ENCODE peak calls at places on chromosome 3, in four cellular contexts. D is uterus, B is sigmoid colon, A is HCT116. C is an unnamed sample. For H3K9me3, the result is how much of the 10 kb centered on the place peaks cover.

GRCh38 chr3:53534996-53535395 is 40.6 kb downstream of the CACNA1D start:
- DNase-seq in D (no peak), B (no peak), A (no peak), C (no peak)

GRCh38 chr3:77142636-77143035 is 102.7 kb downstream of the ROBO2 start:
- DNase-seq in D (no peak), B (no peak), A (no peak), C (no peak)

GRCh38 chr3:76415384-76415783 is 624.5 kb upstream of the ROBO2 start:
- DNase-seq in B (no peak), A (no peak), D (no peak), C (no peak)

GRCh38 chr3:124974691-124975090 is 40.1 kb upstream of the MUC13 start:
- DNase-seq in A (no peak), B (no peak), D (no peak), C (no peak)

GRCh38 chr3:156382458-156383346 is 172.2 kb downstream of the SSR3 start:
- DNase-seq in D (no peak), A (peak), B (no peak), C (no peak)

GRCh38 chr3:107525101-107525953 is 2.6 kb downstream of the BBX start:
- DNase-seq in D (no peak), B (peak), A (no peak), C (no peak)

GRCh38 chr3:38465588-38466154 is 12.0 kb downstream of the ACVR2B start:
- DNase-seq in A (no peak), B (no peak), D (no peak), C (no peak)

GRCh38 chr3:70360985-70361384 is 48.5 kb upstream of the MDFIC2 start:
- DNase-seq in D (no peak), B (no peak), A (no peak), C (no peak)

GRCh38 chr3:165195628-165196576 is at the start of gene SLITRK3:
- DNase-seq in A (no peak), D (peak), B (no peak), C (no peak)

GRCh38 chr3:4808637-4809036 is 170.6 kb upstream of the BHLHE40 start:
- DNase-seq in B (no peak), A (no peak), D (no peak), C (no peak)

GRCh38 chr3:117898722-117899121 is 1135.9 kb downstream of the IGSF11 start:
- DNase-seq in A (peak), D (no peak), B (no peak), C (no peak)

GRCh38 chr3:43001094-43001553 is 22.0 kb downstream of the GASK1A start:
- DNase-seq in A (no peak), D (peak), B (peak), C (no peak)

GRCh38 chr3:137764001-137764433 is at the start of gene SOX14:
- DNase-seq in A (peak), B (no peak), D (no peak), C (no peak)

GRCh38 chr3:102354818-102355515 is 79.8 kb upstream of the ZPLD1 start:
- DNase-seq in B (no peak), A (peak), D (no peak), C (no peak)

GRCh38 chr3:169835533-169835932 is 22.8 kb upstream of the LRRC34 start:
- DNase-seq in A (no peak), B (no peak), D (no peak), C (no peak)
- H3K4me3 ChIP-seq in A (no peak), B (no peak), D (no peak), C (no peak)

GRCh38 chr3:1954632-1955031 is 144.0 kb upstream of the CNTN4 start:
- DNase-seq in D (no peak), B (no peak), A (no peak), C (no peak)
- H3K9me3 ChIP-seq in D (under half), B (under half), A (under half), C (under half)

DNA sequence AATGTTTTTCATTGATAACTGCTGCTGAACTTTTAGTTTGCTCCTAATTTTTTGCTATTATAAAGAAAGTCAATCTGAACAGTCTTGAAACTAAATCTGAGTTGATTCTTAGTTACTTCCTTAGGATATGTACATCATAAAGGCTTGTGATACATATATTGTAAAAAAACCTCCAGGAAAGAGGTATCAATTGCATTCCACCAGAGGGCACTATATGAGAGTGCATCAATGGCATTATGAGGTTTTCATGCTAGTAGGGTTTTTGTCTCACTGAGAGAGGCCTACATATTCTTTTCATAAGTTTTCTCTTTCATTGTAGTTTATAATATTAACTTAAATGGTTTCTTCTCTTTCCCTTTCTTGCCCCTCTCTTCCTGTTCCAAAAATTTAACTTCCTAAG is 46.9 kb downstream of the PIK3R4 start:
- DNase-seq in B (no peak), A (peak), D (no peak), C (no peak)
- TF ChIP-seq CTCF in B (no peak), A (peak), D (no peak), C (no peak)

DNA sequence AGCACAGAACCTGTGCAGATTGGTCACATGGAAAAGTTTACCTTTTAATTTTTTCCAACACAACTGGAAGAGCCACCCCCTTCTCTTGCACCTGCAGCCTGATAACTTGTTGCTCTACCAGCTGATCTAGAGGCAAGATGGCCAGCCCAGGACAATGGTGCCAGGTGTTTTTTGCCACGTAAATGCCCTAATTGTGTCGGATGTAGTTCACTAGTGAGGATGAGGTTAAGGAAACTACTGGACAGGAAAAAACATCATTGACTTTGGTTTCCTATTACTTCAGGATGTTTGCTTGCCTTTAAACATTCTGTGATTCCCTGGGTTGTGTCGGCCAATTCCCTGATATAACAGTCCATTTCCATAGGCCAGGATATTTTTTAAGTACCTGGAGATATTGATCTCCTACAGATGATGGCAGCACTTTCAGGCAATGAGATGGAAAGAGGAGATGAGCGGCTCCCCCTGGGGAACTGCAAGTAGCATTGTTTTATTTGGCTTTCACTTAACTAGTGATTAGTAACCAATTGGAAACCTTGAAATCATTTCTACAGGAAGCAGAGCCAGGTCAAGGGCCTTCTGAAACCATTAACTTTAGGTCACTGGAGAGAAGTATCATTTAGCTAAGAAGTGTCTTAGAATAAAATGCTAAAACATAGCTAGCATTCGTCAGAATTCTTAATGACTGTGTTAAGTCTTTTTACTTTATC is 72.5 kb downstream of the OSBPL10 start:
- DNase-seq in B (no peak), D (no peak), A (peak), C (no peak)
- H3K4me3 ChIP-seq in B (no peak), D (no peak), A (no peak), C (no peak)

DNA sequence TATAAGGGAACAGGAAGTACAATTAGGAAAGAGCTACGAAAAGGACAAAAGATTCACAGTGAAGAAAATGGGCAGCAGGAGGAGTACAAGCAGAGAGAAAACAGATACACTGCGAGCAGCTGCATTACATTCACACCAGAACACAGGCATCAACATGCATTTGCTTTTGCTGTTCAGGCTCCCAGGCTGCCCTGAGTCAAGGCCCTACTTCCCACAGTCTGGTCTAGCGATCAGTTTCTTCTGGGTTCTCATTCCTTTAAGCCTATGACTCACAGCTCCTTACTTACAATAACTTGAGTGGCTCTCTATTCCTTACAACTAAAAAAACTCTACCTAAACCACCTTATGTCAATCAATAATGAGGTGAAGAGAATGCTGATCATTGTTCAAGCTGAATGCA is 24.5 kb upstream of the ZNF445 start:
- DNase-seq in D (no peak), B (no peak), A (no peak), C (no peak)
- H3K9me3 ChIP-seq in D (under half), B (under half), A (under half), C (under half)

GRCh38 chr3:170725285-170725731 is 139.4 kb upstream of the SLC7A14 start:
- DNase-seq in D (peak), A (no peak), B (no peak), C (no peak)
- TF ChIP-seq CTCF in D (no peak), A (no peak), B (no peak), C (no peak)

GRCh38 chr3:142963266-142964149 is at the start of gene PAQR9:
- DNase-seq in A (no peak), D (no peak), B (no peak), C (no peak)

GRCh38 chr3:142962520-142963265 is 781 bp downstream of the PAQR9 start:
- DNase-seq in A (no peak), B (no peak), D (no peak), C (no peak)

GRCh38 chr3:142968319-142968718 is 4.8 kb upstream of the PAQR9 start:
- DNase-seq in B (no peak), D (no peak), A (no peak), C (no peak)

GRCh38 chr3:142964150-142964498 is 650 bp upstream of the PAQR9 start:
- DNase-seq in B (no peak), D (no peak), A (no peak), C (no peak)

GRCh38 chr3:142966808-142967207 is 3.3 kb upstream of the PAQR9 start:
- DNase-seq in A (no peak), D (no peak), B (no peak), C (no peak)
- H3K4me3 ChIP-seq in A (no peak), D (no peak), B (no peak), C (no peak)

C was measured in esophagus squamous epithelium.